ENCODE peak calls at places on chromosomes 13 and 19, in eight cellular contexts. One of them, this sample, is unnamed. For H3K9me3, the result is how much of the 10 kb centered on the place peaks cover.

GRCh38 chr13:96542986-96543385 is 451.3 kb downstream of the OXGR1 start:
- DNase-seq in A549: no peak
- DNase-seq in uterus: no peak
- DNase-seq in IMR-90: no peak
- DNase-seq in adrenal gland: no peak
- DNase-seq in esophagus squamous epithelium: no peak
- DNase-seq in spleen: no peak
- DNase-seq in ovary: no peak
- DNase-seq in this sample: no peak

GRCh38 chr13:105139380-105140285 is 1395.8 kb downstream of the EFNB2 start:
- DNase-seq in A549: peak
- DNase-seq in uterus: no peak
- DNase-seq in IMR-90: peak
- DNase-seq in adrenal gland: peak
- DNase-seq in esophagus squamous epithelium: peak
- DNase-seq in spleen: peak
- DNase-seq in ovary: no peak
- DNase-seq in this sample: peak

GRCh38 chr13:27973956-27974662 is 5.0 kb upstream of the CDX2 start:
- DNase-seq in A549: no peak
- DNase-seq in uterus: no peak
- DNase-seq in IMR-90: no peak
- DNase-seq in adrenal gland: no peak
- DNase-seq in esophagus squamous epithelium: no peak
- DNase-seq in spleen: no peak
- DNase-seq in ovary: no peak
- DNase-seq in this sample: no peak

GRCh38 chr19:15788594-15789270 is 1.3 kb downstream of the OR10H5 start:
- DNase-seq in A549: no peak
- DNase-seq in uterus: no peak
- DNase-seq in IMR-90: no peak
- DNase-seq in adrenal gland: no peak
- DNase-seq in esophagus squamous epithelium: no peak
- DNase-seq in spleen: no peak
- DNase-seq in ovary: no peak
- DNase-seq in this sample: no peak

GRCh38 chr19:10346509-10346908 is 7.1 kb upstream of the ICAM3 start:
- DNase-seq in A549: no peak
- DNase-seq in uterus: no peak
- DNase-seq in IMR-90: peak
- DNase-seq in adrenal gland: no peak
- DNase-seq in esophagus squamous epithelium: no peak
- DNase-seq in spleen: no peak
- DNase-seq in ovary: no peak
- DNase-seq in this sample: no peak

GRCh38 chr19:40366697-40367561 is 18.4 kb downstream of the PLD3 start:
- DNase-seq in A549: peak
- DNase-seq in uterus: no peak
- DNase-seq in IMR-90: peak
- DNase-seq in adrenal gland: no peak
- DNase-seq in esophagus squamous epithelium: no peak
- DNase-seq in spleen: no peak
- DNase-seq in ovary: no peak
- DNase-seq in this sample: no peak

GRCh38 chr13:49643003-49643651 is 14.8 kb downstream of the ARL11 start:
- DNase-seq in A549: no peak
- DNase-seq in uterus: no peak
- DNase-seq in IMR-90: no peak
- DNase-seq in adrenal gland: no peak
- DNase-seq in esophagus squamous epithelium: no peak
- DNase-seq in spleen: no peak
- DNase-seq in ovary: no peak
- DNase-seq in this sample: no peak

GRCh38 chr19:8334458-8335342 is 8.4 kb downstream of the KANK3 start:
- DNase-seq in A549: peak
- DNase-seq in uterus: no peak
- DNase-seq in IMR-90: peak
- DNase-seq in adrenal gland: no peak
- DNase-seq in esophagus squamous epithelium: no peak
- DNase-seq in spleen: peak
- DNase-seq in ovary: no peak
- DNase-seq in this sample: peak

GRCh38 chr13:76994281-76994680 is 2.4 kb downstream of the CLN5 start:
- DNase-seq in A549: no peak
- DNase-seq in uterus: no peak
- DNase-seq in IMR-90: no peak
- DNase-seq in adrenal gland: no peak
- DNase-seq in esophagus squamous epithelium: no peak
- DNase-seq in spleen: no peak
- DNase-seq in ovary: no peak
- DNase-seq in this sample: no peak

GRCh38 chr19:4581381-4582111 is 22.1 kb upstream of the SEMA6B start:
- DNase-seq in A549: no peak
- DNase-seq in uterus: no peak
- DNase-seq in IMR-90: no peak
- DNase-seq in adrenal gland: no peak
- DNase-seq in esophagus squamous epithelium: no peak
- DNase-seq in spleen: no peak
- DNase-seq in ovary: no peak
- DNase-seq in this sample: no peak

GRCh38 chr13:23678768-23679167 is 108.6 kb downstream of the TNFRSF19 start:
- DNase-seq in A549: no peak
- DNase-seq in uterus: no peak
- DNase-seq in IMR-90: no peak
- DNase-seq in adrenal gland: no peak
- DNase-seq in esophagus squamous epithelium: no peak
- DNase-seq in spleen: no peak
- DNase-seq in ovary: no peak
- DNase-seq in this sample: no peak

GRCh38 chr19:566403-566802 is 6.0 kb upstream of the BSG start:
- DNase-seq in A549: no peak
- DNase-seq in uterus: peak
- DNase-seq in IMR-90: peak
- DNase-seq in adrenal gland: peak
- DNase-seq in esophagus squamous epithelium: no peak
- DNase-seq in spleen: no peak
- DNase-seq in ovary: peak
- DNase-seq in this sample: peak

GRCh38 chr13:44843403-44843802 is 145.9 kb downstream of the NUFIP1 start:
- DNase-seq in A549: no peak
- DNase-seq in uterus: no peak
- DNase-seq in IMR-90: peak
- DNase-seq in adrenal gland: no peak
- DNase-seq in esophagus squamous epithelium: no peak
- DNase-seq in spleen: no peak
- DNase-seq in ovary: no peak
- DNase-seq in this sample: no peak

GRCh38 chr13:59514316-59514715 is 649.4 kb downstream of the DIAPH3 start:
- DNase-seq in A549: no peak
- DNase-seq in uterus: no peak
- DNase-seq in IMR-90: no peak
- DNase-seq in adrenal gland: no peak
- DNase-seq in esophagus squamous epithelium: no peak
- DNase-seq in spleen: no peak
- DNase-seq in ovary: no peak
- DNase-seq in this sample: no peak

GRCh38 chr19:11905928-11906327 is 18.3 kb downstream of the ZNF69 start:
- DNase-seq in A549: no peak
- DNase-seq in uterus: no peak
- DNase-seq in IMR-90: no peak
- DNase-seq in adrenal gland: no peak
- DNase-seq in esophagus squamous epithelium: no peak
- DNase-seq in spleen: no peak
- DNase-seq in ovary: no peak
- DNase-seq in this sample: no peak
- H3K9me3 ChIP-seq in A549: under half
- H3K9me3 ChIP-seq in uterus: under half
- H3K9me3 ChIP-seq in IMR-90: half or more
- H3K9me3 ChIP-seq in adrenal gland: under half
- H3K9me3 ChIP-seq in esophagus squamous epithelium: under half
- H3K9me3 ChIP-seq in spleen: half or more
- H3K9me3 ChIP-seq in ovary: half or more
- H3K9me3 ChIP-seq in this sample: under half

GRCh38 chr13:37047846-37048245 is 11.6 kb downstream of the SUPT20H start:
- DNase-seq in A549: no peak
- DNase-seq in uterus: no peak
- DNase-seq in IMR-90: no peak
- DNase-seq in adrenal gland: no peak
- DNase-seq in esophagus squamous epithelium: no peak
- DNase-seq in spleen: no peak
- DNase-seq in ovary: no peak
- DNase-seq in this sample: no peak

GRCh38 chr13:37046062-37046461 is 13.4 kb downstream of the SUPT20H start:
- DNase-seq in A549: no peak
- DNase-seq in uterus: no peak
- DNase-seq in IMR-90: no peak
- DNase-seq in adrenal gland: no peak
- DNase-seq in esophagus squamous epithelium: no peak
- DNase-seq in spleen: no peak
- DNase-seq in ovary: no peak
- DNase-seq in this sample: no peak

GRCh38 chr13:37047032-37047431 is 12.5 kb downstream of the SUPT20H start:
- DNase-seq in A549: no peak
- DNase-seq in uterus: no peak
- DNase-seq in IMR-90: no peak
- DNase-seq in adrenal gland: no peak
- DNase-seq in esophagus squamous epithelium: no peak
- DNase-seq in spleen: no peak
- DNase-seq in ovary: no peak
- DNase-seq in this sample: no peak

DNA sequence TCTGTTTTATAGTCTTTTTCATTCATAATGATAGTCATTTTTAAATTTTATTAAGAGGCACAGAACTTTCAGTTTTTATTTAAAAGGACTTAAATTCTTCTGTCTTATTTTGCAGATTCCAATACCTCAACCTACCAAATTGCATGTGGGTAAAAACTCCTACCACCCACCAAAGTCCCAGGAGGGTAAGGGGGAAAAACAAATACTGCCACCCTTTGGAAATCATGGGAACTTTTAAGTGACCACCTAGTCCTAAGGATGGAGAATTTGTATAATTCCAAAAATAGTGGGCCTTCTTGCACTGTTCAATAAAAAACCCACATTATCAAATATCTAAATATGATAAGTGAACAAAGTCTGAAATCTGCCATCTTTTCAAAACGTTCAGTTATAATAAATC is 9.7 kb downstream of the SUPT20H start:
- DNase-seq in A549: no peak
- DNase-seq in uterus: no peak
- DNase-seq in IMR-90: no peak
- DNase-seq in adrenal gland: no peak
- DNase-seq in esophagus squamous epithelium: no peak
- DNase-seq in spleen: no peak
- DNase-seq in ovary: no peak
- DNase-seq in this sample: no peak
- TF ChIP-seq CTCF in A549: no peak
- TF ChIP-seq CTCF in uterus: no peak
- TF ChIP-seq CTCF in IMR-90: no peak
- TF ChIP-seq CTCF in adrenal gland: no peak
- TF ChIP-seq CTCF in esophagus squamous epithelium: no peak
- TF ChIP-seq CTCF in spleen: no peak
- TF ChIP-seq CTCF in ovary: no peak
- TF ChIP-seq CTCF in this sample: no peak

DNA sequence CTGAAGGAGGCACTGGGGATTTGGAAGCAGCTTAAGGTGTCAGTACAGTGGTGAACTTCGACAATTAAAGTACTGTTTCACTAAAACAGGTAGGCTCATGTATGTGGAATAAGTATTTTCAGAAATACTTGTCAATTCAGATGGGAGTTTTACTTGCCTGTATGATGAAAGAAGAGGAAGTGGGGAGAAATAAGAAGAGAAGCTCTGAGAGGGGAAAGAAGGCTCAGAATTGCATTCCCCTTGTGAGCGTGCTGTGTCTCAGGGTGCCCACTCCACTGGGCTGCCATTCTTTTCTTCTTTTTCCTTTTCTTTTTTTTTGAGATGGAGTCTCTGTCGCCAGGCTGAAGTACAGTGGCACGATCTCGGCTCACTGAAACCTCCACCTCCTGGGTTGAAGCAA is 38.6 kb upstream of the RNF17 start:
- DNase-seq in A549: no peak
- DNase-seq in uterus: no peak
- DNase-seq in IMR-90: no peak
- DNase-seq in adrenal gland: no peak
- DNase-seq in esophagus squamous epithelium: no peak
- DNase-seq in spleen: no peak
- DNase-seq in ovary: no peak
- DNase-seq in this sample: no peak
- TF ChIP-seq POLR2A in A549: no peak
- TF ChIP-seq POLR2A in uterus: no peak
- TF ChIP-seq POLR2A in IMR-90: no peak
- TF ChIP-seq POLR2A in adrenal gland: no peak
- TF ChIP-seq POLR2A in esophagus squamous epithelium: no peak
- TF ChIP-seq POLR2A in spleen: no peak
- TF ChIP-seq POLR2A in ovary: no peak
- TF ChIP-seq POLR2A in this sample: no peak

GRCh38 chr13:36752673-36753072 is 66.3 kb upstream of the RFXAP start:
- DNase-seq in A549: no peak
- DNase-seq in uterus: no peak
- DNase-seq in IMR-90: peak
- DNase-seq in adrenal gland: no peak
- DNase-seq in esophagus squamous epithelium: no peak
- DNase-seq in spleen: no peak
- DNase-seq in ovary: no peak
- DNase-seq in this sample: no peak

GRCh38 chr13:36750046-36750445 is 69.0 kb upstream of the RFXAP start:
- DNase-seq in A549: no peak
- DNase-seq in uterus: no peak
- DNase-seq in IMR-90: no peak
- DNase-seq in adrenal gland: no peak
- DNase-seq in esophagus squamous epithelium: no peak
- DNase-seq in spleen: no peak
- DNase-seq in ovary: no peak
- DNase-seq in this sample: no peak

GRCh38 chr13:36750946-36751345 is 68.1 kb upstream of the RFXAP start:
- DNase-seq in A549: no peak
- DNase-seq in uterus: no peak
- DNase-seq in IMR-90: no peak
- DNase-seq in adrenal gland: no peak
- DNase-seq in esophagus squamous epithelium: no peak
- DNase-seq in spleen: no peak
- DNase-seq in ovary: no peak
- DNase-seq in this sample: no peak

GRCh38 chr13:36750461-36750860 is 68.6 kb upstream of the RFXAP start:
- DNase-seq in A549: no peak
- DNase-seq in uterus: no peak
- DNase-seq in IMR-90: no peak
- DNase-seq in adrenal gland: no peak
- DNase-seq in esophagus squamous epithelium: no peak
- DNase-seq in spleen: no peak
- DNase-seq in ovary: no peak
- DNase-seq in this sample: no peak

DNA sequence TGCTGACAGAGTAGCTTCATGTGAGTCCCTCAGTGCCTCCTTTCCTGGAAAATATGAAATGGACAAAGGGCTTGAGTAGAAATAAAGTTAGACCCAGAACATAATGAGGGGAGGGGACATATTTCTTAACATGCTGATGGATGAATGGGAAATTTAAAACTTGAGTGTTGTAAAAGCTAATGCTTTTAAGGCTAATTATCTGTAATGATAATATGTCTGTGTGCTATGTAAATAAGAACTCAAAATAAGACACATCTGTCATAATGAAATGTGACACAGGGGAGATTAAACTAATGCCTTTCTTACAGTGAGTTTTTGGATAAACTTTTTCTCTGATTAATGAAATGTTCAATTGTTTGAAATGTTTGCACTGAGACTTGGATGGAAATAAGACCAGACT is 65.8 kb upstream of the RFXAP start:
- DNase-seq in A549: no peak
- DNase-seq in uterus: no peak
- DNase-seq in IMR-90: no peak
- DNase-seq in adrenal gland: no peak
- DNase-seq in esophagus squamous epithelium: no peak
- DNase-seq in spleen: no peak
- DNase-seq in ovary: no peak
- DNase-seq in this sample: no peak
- H3K9me3 ChIP-seq in A549: under half
- H3K9me3 ChIP-seq in uterus: under half
- H3K9me3 ChIP-seq in IMR-90: under half
- H3K9me3 ChIP-seq in adrenal gland: under half
- H3K9me3 ChIP-seq in esophagus squamous epithelium: under half
- H3K9me3 ChIP-seq in spleen: under half
- H3K9me3 ChIP-seq in ovary: under half
- H3K9me3 ChIP-seq in this sample: under half

This sample was measured in body of pancreas.